ENCODE peak calls at places on chromosomes 16 and 17, in eight cellular contexts. One of them, this sample, is unnamed.

GRCh38 chr17:7222972-7223292 is 3.2 kb downstream of the ACADVL start:
- DNase-seq in prostate gland: no peak
- DNase-seq in sigmoid colon: peak; percentile 66
- DNase-seq in breast epithelium: no peak
- DNase-seq in upper lobe of left lung: no peak
- DNase-seq in K562: no peak
- DNase-seq in suprapubic skin: no peak
- DNase-seq in SK-N-SH: no peak
- DNase-seq in this sample: no peak

GRCh38 chr17:32855620-32856019 is 21.3 kb downstream of the MYO1D start:
- DNase-seq in prostate gland: no peak
- DNase-seq in sigmoid colon: no peak
- DNase-seq in breast epithelium: no peak
- DNase-seq in upper lobe of left lung: no peak
- DNase-seq in K562: no peak
- DNase-seq in suprapubic skin: no peak
- DNase-seq in SK-N-SH: no peak
- DNase-seq in this sample: no peak

GRCh38 chr17:55702150-55702549 is 20.5 kb downstream of the TMEM100 start:
- DNase-seq in prostate gland: no peak
- DNase-seq in sigmoid colon: peak; percentile 72
- DNase-seq in breast epithelium: no peak
- DNase-seq in upper lobe of left lung: no peak
- DNase-seq in K562: no peak
- DNase-seq in suprapubic skin: no peak
- DNase-seq in SK-N-SH: no peak
- DNase-seq in this sample: no peak

GRCh38 chr16:87971933-87972332 is 20.7 kb downstream of the BANP start:
- DNase-seq in prostate gland: no peak
- DNase-seq in sigmoid colon: peak; percentile 21
- DNase-seq in breast epithelium: no peak
- DNase-seq in upper lobe of left lung: no peak
- DNase-seq in K562: no peak
- DNase-seq in suprapubic skin: no peak
- DNase-seq in SK-N-SH: no peak
- DNase-seq in this sample: no peak

GRCh38 chr17:79837888-79838540 is 1.2 kb downstream of the CBX4 start:
- DNase-seq in prostate gland: no peak
- DNase-seq in sigmoid colon: no peak
- DNase-seq in breast epithelium: no peak
- DNase-seq in upper lobe of left lung: no peak
- DNase-seq in K562: no peak
- DNase-seq in suprapubic skin: no peak
- DNase-seq in SK-N-SH: peak; percentile 62
- DNase-seq in this sample: no peak

GRCh38 chr16:31216552-31217530 is at the start of gene PYDC1:
- DNase-seq in prostate gland: no peak
- DNase-seq in sigmoid colon: no peak
- DNase-seq in breast epithelium: no peak
- DNase-seq in upper lobe of left lung: peak; percentile 86
- DNase-seq in K562: peak; percentile 4
- DNase-seq in suprapubic skin: no peak
- DNase-seq in SK-N-SH: no peak
- DNase-seq in this sample: no peak

GRCh38 chr16:88020513-88020885 is 69.3 kb downstream of the BANP start:
- DNase-seq in prostate gland: no peak
- DNase-seq in sigmoid colon: no peak
- DNase-seq in breast epithelium: peak; percentile 37
- DNase-seq in upper lobe of left lung: no peak
- DNase-seq in K562: no peak
- DNase-seq in suprapubic skin: no peak
- DNase-seq in SK-N-SH: no peak
- DNase-seq in this sample: no peak

GRCh38 chr17:14813649-14814048 is 451.5 kb downstream of the PMP22 start:
- DNase-seq in prostate gland: no peak
- DNase-seq in sigmoid colon: no peak
- DNase-seq in breast epithelium: no peak
- DNase-seq in upper lobe of left lung: peak; percentile 72
- DNase-seq in K562: peak; percentile 20
- DNase-seq in suprapubic skin: no peak
- DNase-seq in SK-N-SH: peak; percentile 4
- DNase-seq in this sample: no peak

GRCh38 chr16:23941963-23942564 is 106.3 kb downstream of the PRKCB start:
- DNase-seq in prostate gland: no peak
- DNase-seq in sigmoid colon: no peak
- DNase-seq in breast epithelium: no peak
- DNase-seq in upper lobe of left lung: no peak
- DNase-seq in K562: no peak
- DNase-seq in suprapubic skin: no peak
- DNase-seq in SK-N-SH: no peak
- DNase-seq in this sample: no peak

GRCh38 chr17:76742958-76743357 is 5.0 kb downstream of the MFSD11 start:
- DNase-seq in prostate gland: no peak
- DNase-seq in sigmoid colon: no peak
- DNase-seq in breast epithelium: no peak
- DNase-seq in upper lobe of left lung: no peak
- DNase-seq in K562: no peak
- DNase-seq in suprapubic skin: no peak
- DNase-seq in SK-N-SH: no peak
- DNase-seq in this sample: no peak

GRCh38 chr16:1048442-1049112 is 24.0 kb upstream of the SSTR5 start:
- DNase-seq in prostate gland: no peak
- DNase-seq in sigmoid colon: no peak
- DNase-seq in breast epithelium: no peak
- DNase-seq in upper lobe of left lung: peak; percentile 81
- DNase-seq in K562: peak; percentile 87
- DNase-seq in suprapubic skin: no peak
- DNase-seq in SK-N-SH: peak; percentile 69
- DNase-seq in this sample: peak; percentile 39

GRCh38 chr17:41652461-41652960 is 28.1 kb upstream of the KRT17 start:
- DNase-seq in prostate gland: peak; percentile 3
- DNase-seq in sigmoid colon: no peak
- DNase-seq in breast epithelium: no peak
- DNase-seq in upper lobe of left lung: no peak
- DNase-seq in K562: no peak
- DNase-seq in suprapubic skin: peak; percentile 64
- DNase-seq in SK-N-SH: no peak
- DNase-seq in this sample: no peak

GRCh38 chr17:41653421-41654133 is 29.2 kb upstream of the KRT17 start:
- DNase-seq in prostate gland: no peak
- DNase-seq in sigmoid colon: no peak
- DNase-seq in breast epithelium: no peak
- DNase-seq in upper lobe of left lung: no peak
- DNase-seq in K562: no peak
- DNase-seq in suprapubic skin: no peak
- DNase-seq in SK-N-SH: no peak
- DNase-seq in this sample: no peak

GRCh38 chr17:41654908-41655607 is 30.7 kb upstream of the KRT17 start:
- DNase-seq in prostate gland: no peak
- DNase-seq in sigmoid colon: no peak
- DNase-seq in breast epithelium: no peak
- DNase-seq in upper lobe of left lung: no peak
- DNase-seq in K562: no peak
- DNase-seq in suprapubic skin: no peak
- DNase-seq in SK-N-SH: no peak
- DNase-seq in this sample: no peak

GRCh38 chr17:41655611-41656111 is 31.3 kb upstream of the KRT17 start:
- DNase-seq in prostate gland: peak; percentile 97
- DNase-seq in sigmoid colon: no peak
- DNase-seq in breast epithelium: peak; percentile 99
- DNase-seq in upper lobe of left lung: peak; percentile 89
- DNase-seq in K562: no peak
- DNase-seq in suprapubic skin: peak; percentile 93
- DNase-seq in SK-N-SH: no peak
- DNase-seq in this sample: peak; percentile 92

DNA sequence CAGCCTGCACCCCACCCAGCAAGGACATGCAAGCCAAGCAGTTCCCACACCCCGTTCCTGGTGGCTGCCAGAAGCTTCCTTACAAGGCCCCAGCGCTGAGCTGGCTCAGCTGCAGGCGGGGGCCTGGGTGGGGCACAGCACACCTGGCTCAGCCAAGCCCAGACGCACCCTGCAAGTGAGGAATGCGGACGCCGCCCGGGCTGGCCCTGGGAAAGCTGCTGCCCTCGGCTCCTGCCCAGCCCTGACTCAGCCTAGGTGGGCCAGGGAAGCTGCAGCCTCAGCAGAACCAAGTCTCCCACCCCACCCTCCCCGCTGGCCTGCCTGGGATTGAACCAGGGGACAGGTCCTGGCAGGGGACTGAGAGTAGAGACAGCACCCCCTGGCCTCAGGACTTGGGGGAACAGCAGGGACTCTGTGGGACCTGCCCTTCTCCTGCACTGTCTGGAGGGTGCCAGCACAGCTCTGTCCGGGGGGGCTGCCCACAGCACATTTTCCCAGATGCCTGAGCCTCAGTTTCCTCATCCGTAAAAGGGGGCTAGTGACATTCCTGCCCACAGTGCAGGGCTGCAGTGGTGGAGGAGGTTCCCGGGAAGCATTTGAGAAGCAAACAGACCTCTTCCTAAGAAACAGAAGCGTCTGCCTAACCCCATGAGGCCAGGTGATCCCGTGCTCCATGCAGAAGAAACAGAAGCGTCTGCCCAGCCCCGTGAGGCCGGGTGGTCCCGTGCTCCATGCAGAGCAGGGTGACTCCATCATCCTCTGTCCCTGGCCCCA is 29.9 kb upstream of the KRT17 start:
- DNase-seq in prostate gland: peak; percentile 95
- DNase-seq in sigmoid colon: no peak
- DNase-seq in breast epithelium: peak; percentile 88
- DNase-seq in upper lobe of left lung: peak; percentile 92
- DNase-seq in K562: no peak
- DNase-seq in suprapubic skin: peak; percentile 85
- DNase-seq in SK-N-SH: no peak
- DNase-seq in this sample: peak; percentile 94
- TF ChIP-seq POLR2AphosphoS5 in prostate gland: peak; percentile 92
- TF ChIP-seq POLR2AphosphoS5 in sigmoid colon: no peak
- TF ChIP-seq POLR2AphosphoS5 in breast epithelium: no peak
- TF ChIP-seq POLR2AphosphoS5 in upper lobe of left lung: no peak
- TF ChIP-seq POLR2AphosphoS5 in K562: no peak
- TF ChIP-seq POLR2AphosphoS5 in suprapubic skin: peak; percentile 83
- TF ChIP-seq POLR2AphosphoS5 in SK-N-SH: no peak
- TF ChIP-seq POLR2AphosphoS5 in this sample: no peak

GRCh38 chr16:75239463-75240122 is 11.8 kb downstream of the BCAR1 start:
- DNase-seq in prostate gland: no peak
- DNase-seq in sigmoid colon: peak; percentile 63
- DNase-seq in breast epithelium: no peak
- DNase-seq in upper lobe of left lung: no peak
- DNase-seq in K562: no peak
- DNase-seq in suprapubic skin: peak; percentile 58
- DNase-seq in SK-N-SH: no peak
- DNase-seq in this sample: no peak
- TF ChIP-seq POLR2AphosphoS5 in prostate gland: no peak
- TF ChIP-seq POLR2AphosphoS5 in sigmoid colon: no peak
- TF ChIP-seq POLR2AphosphoS5 in breast epithelium: no peak
- TF ChIP-seq POLR2AphosphoS5 in upper lobe of left lung: no peak
- TF ChIP-seq POLR2AphosphoS5 in K562: no peak
- TF ChIP-seq POLR2AphosphoS5 in suprapubic skin: no peak
- TF ChIP-seq POLR2AphosphoS5 in SK-N-SH: no peak
- TF ChIP-seq POLR2AphosphoS5 in this sample: no peak

GRCh38 chr17:29613371-29613837 is 9.3 kb downstream of the CORO6 start:
- DNase-seq in prostate gland: peak; percentile 86
- DNase-seq in sigmoid colon: peak; percentile 98
- DNase-seq in breast epithelium: peak; percentile 93
- DNase-seq in upper lobe of left lung: peak; percentile 99
- DNase-seq in K562: no peak
- DNase-seq in suprapubic skin: peak; percentile 96
- DNase-seq in SK-N-SH: peak; percentile 35
- DNase-seq in this sample: peak; percentile 93
- TF ChIP-seq POLR2AphosphoS5 in prostate gland: peak; percentile 60
- TF ChIP-seq POLR2AphosphoS5 in sigmoid colon: peak; percentile 35
- TF ChIP-seq POLR2AphosphoS5 in breast epithelium: no peak
- TF ChIP-seq POLR2AphosphoS5 in upper lobe of left lung: peak; percentile 14
- TF ChIP-seq POLR2AphosphoS5 in K562: no peak
- TF ChIP-seq POLR2AphosphoS5 in suprapubic skin: peak; percentile 73
- TF ChIP-seq POLR2AphosphoS5 in SK-N-SH: no peak
- TF ChIP-seq POLR2AphosphoS5 in this sample: no peak

DNA sequence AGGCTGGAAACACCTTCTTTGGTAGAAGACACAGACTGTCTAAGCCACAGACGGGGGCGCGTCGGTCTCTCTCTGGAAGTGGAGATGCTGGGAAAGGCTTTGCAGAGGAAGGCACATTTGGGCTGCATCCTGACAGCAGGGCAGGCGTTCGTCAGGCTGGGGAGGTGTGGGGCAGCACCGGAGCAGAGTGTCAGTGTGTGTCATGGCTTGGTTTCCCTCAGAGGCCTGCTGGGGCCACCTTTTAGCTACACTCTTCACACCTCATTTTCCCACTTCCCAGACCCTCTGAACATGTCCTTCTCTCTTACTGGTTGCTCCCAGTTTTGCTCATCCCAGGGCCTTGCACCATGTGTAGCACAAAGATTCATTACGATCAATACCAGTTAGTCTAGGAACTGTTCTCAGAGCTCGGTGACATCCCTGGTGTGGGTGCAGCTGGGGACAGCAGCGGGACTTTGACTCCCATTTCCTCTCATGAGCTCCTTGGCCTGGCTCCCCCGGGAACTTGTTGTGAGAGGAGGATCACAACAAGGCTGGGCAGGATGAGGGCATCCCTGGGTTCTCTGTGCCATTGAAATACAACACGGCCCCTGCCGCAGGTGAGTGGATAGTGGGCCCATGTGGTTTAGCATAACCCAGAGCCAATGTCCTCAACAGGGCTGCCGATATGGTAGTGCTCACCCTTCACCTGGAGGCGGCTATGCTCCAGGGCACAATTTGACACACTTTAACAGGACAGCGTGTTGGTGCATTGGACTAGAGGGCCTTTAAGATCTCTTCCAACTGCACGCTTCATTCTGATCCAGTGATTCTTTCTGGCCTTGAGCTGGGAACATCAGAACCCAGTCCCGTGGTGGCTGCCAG is 33.0 kb downstream of the SMARCE1 start:
- DNase-seq in prostate gland: no peak
- DNase-seq in sigmoid colon: no peak
- DNase-seq in breast epithelium: no peak
- DNase-seq in upper lobe of left lung: peak; percentile 32
- DNase-seq in K562: no peak
- DNase-seq in suprapubic skin: no peak
- DNase-seq in SK-N-SH: no peak
- DNase-seq in this sample: no peak
- TF ChIP-seq POLR2AphosphoS5 in prostate gland: no peak
- TF ChIP-seq POLR2AphosphoS5 in sigmoid colon: no peak
- TF ChIP-seq POLR2AphosphoS5 in breast epithelium: no peak
- TF ChIP-seq POLR2AphosphoS5 in upper lobe of left lung: no peak
- TF ChIP-seq POLR2AphosphoS5 in K562: no peak
- TF ChIP-seq POLR2AphosphoS5 in suprapubic skin: no peak
- TF ChIP-seq POLR2AphosphoS5 in SK-N-SH: no peak
- TF ChIP-seq POLR2AphosphoS5 in this sample: no peak

GRCh38 chr17:48995871-48996695 is 1.1 kb upstream of the IGF2BP1 start:
- DNase-seq in prostate gland: no peak
- DNase-seq in sigmoid colon: no peak
- DNase-seq in breast epithelium: no peak
- DNase-seq in upper lobe of left lung: peak; percentile 84
- DNase-seq in K562: peak; percentile 88
- DNase-seq in suprapubic skin: no peak
- DNase-seq in SK-N-SH: peak; percentile 65
- DNase-seq in this sample: no peak
- TF ChIP-seq POLR2AphosphoS5 in prostate gland: no peak
- TF ChIP-seq POLR2AphosphoS5 in sigmoid colon: peak; percentile 39
- TF ChIP-seq POLR2AphosphoS5 in breast epithelium: peak; percentile 17
- TF ChIP-seq POLR2AphosphoS5 in upper lobe of left lung: peak; percentile 24
- TF ChIP-seq POLR2AphosphoS5 in K562: peak; percentile 59
- TF ChIP-seq POLR2AphosphoS5 in suprapubic skin: no peak
- TF ChIP-seq POLR2AphosphoS5 in SK-N-SH: peak; percentile 30
- TF ChIP-seq POLR2AphosphoS5 in this sample: no peak